ENCODE peak calls at places on chromosomes 6 and 20, in seven cellular contexts. E is cardiac fibroblast, R is heart right ventricle, V is fibroblast of pulmonary artery, Z is GM10248, O is PC-3, S is A549. C is an unnamed sample.

GRCh38 chr6:4459981-4460380 is 316.2 kb upstream of the CDYL start:
- DNase-seq in E (no peak), R (no peak), Z (no peak), O (no peak), S (no peak), V (no peak), C (no peak)

GRCh38 chr6:21987501-21987957 is 309.3 kb downstream of the PRL start:
- DNase-seq in Z (peak), O (peak), E (peak), S (peak), R (peak), V (peak), C (peak)

GRCh38 chr6:68447112-68447511 is 188.0 kb upstream of the ADGRB3 start:
- DNase-seq in Z (no peak), R (no peak), V (no peak), S (no peak), O (no peak), E (no peak), C (no peak)

GRCh38 chr6:99219788-99220187 is 129.7 kb downstream of the FAXC start:
- DNase-seq in S (peak), E (no peak), V (no peak), O (peak), R (no peak), Z (peak), C (no peak)

GRCh38 chr20:7691647-7692046 is 248.6 kb downstream of the HAO1 start:
- DNase-seq in Z (no peak), O (peak), S (no peak), V (no peak), R (no peak), E (no peak), C (no peak)

GRCh38 chr6:168636147-168636982 is 195.4 kb downstream of the SMOC2 start:
- DNase-seq in R (no peak), Z (no peak), V (no peak), E (no peak), S (no peak), O (no peak), C (no peak)

GRCh38 chr6:4575724-4576123 is 200.5 kb upstream of the CDYL start:
- DNase-seq in R (no peak), Z (no peak), O (no peak), S (no peak), E (no peak), V (no peak), C (no peak)

GRCh38 chr6:5850848-5851255 is 155.9 kb downstream of the NRN1 start:
- DNase-seq in R (no peak), S (no peak), O (no peak), E (no peak), Z (no peak), V (no peak), C (no peak)

GRCh38 chr20:39092733-39093410 is 130.7 kb downstream of the DHX35 start:
- DNase-seq in R (no peak), E (no peak), S (no peak), O (no peak), V (no peak), Z (no peak), C (no peak)

GRCh38 chr6:77633471-77633870 is 19.4 kb upstream of the MEI4 start:
- DNase-seq in E (no peak), Z (no peak), R (no peak), O (no peak), S (no peak), V (no peak), C (no peak)

GRCh38 chr6:138410048-138410735 is 6.2 kb downstream of the HEBP2 start:
- DNase-seq in Z (no peak), R (no peak), S (no peak), O (no peak), E (peak), V (peak), C (no peak)

GRCh38 chr20:22944062-22944461 is 91.0 kb upstream of the SSTR4 start:
- DNase-seq in S (no peak), E (peak), V (peak), Z (no peak), R (no peak), O (no peak), C (no peak)

GRCh38 chr6:41922154-41922553 is 855 bp downstream of the BYSL start:
- DNase-seq in E (no peak), S (no peak), V (no peak), O (no peak), Z (no peak), R (no peak), C (no peak)

GRCh38 chr6:146985111-146985510 is 219.1 kb upstream of the STXBP5 start:
- DNase-seq in Z (no peak), V (no peak), E (no peak), R (no peak), S (peak), O (peak), C (no peak)

GRCh38 chr6:36067374-36068011 is 39.9 kb downstream of the MAPK14 start:
- DNase-seq in Z (no peak), R (no peak), S (no peak), O (no peak), V (peak), E (peak), C (no peak)

GRCh38 chr6:87879144-87879861 is 168.3 kb upstream of the SPACA1 start:
- DNase-seq in S (no peak), O (no peak), E (no peak), R (no peak), Z (peak), V (no peak), C (no peak)

GRCh38 chr6:34248727-34249468 is at the start of gene SMIM29:
- DNase-seq in V (peak), O (peak), Z (peak), R (peak), E (peak), S (peak), C (peak)

GRCh38 chr6:136382676-136383075 is 93.0 kb upstream of the BCLAF1 start:
- DNase-seq in S (no peak), V (no peak), R (no peak), Z (no peak), E (no peak), O (no peak), C (no peak)

GRCh38 chr6:34717466-34717865 is 20.9 kb upstream of the ILRUN start:
- DNase-seq in S (no peak), V (no peak), O (peak), Z (no peak), R (no peak), E (no peak), C (no peak)

GRCh38 chr20:11302436-11302835 is 615.3 kb upstream of the BTBD3 start:
- DNase-seq in O (peak), S (no peak), R (no peak), E (no peak), Z (no peak), V (peak), C (no peak)

GRCh38 chr6:33313709-33314514 is at the start of gene TAPBP:
- DNase-seq in V (peak), E (peak), R (peak), O (peak), S (peak), Z (peak), C (peak)

GRCh38 chr6:154479388-154480143 is 30.9 kb downstream of the CNKSR3 start:
- DNase-seq in E (peak), O (no peak), Z (no peak), R (no peak), V (peak), S (no peak), C (no peak)

GRCh38 chr6:16711551-16712249 is 49.6 kb downstream of the ATXN1 start:
- DNase-seq in Z (no peak), V (no peak), E (no peak), S (peak), O (peak), R (no peak), C (no peak)

GRCh38 chr6:1605822-1606532 is 3.7 kb upstream of the FOXC1 start:
- DNase-seq in Z (peak), E (no peak), S (no peak), O (no peak), R (no peak), V (no peak), C (no peak)

GRCh38 chr20:57280221-57280620 is 13.8 kb upstream of the BMP7 start:
- DNase-seq in V (no peak), S (no peak), Z (no peak), E (no peak), O (no peak), R (no peak), C (no peak)

GRCh38 chr6:3516094-3516493 is 59.2 kb upstream of the SLC22A23 start:
- DNase-seq in E (no peak), R (no peak), Z (no peak), O (peak), S (peak), V (no peak), C (no peak)

GRCh38 chr20:3710703-3711417 is 1.5 kb downstream of the SIGLEC1 start:
- DNase-seq in S (peak), O (peak), E (peak), Z (peak), V (peak), R (peak), C (peak)

GRCh38 chr6:2127484-2127911 is 117.9 kb downstream of the GMDS start:
- DNase-seq in S (no peak), O (no peak), Z (peak), V (peak), R (peak), E (peak), C (peak)

DNA sequence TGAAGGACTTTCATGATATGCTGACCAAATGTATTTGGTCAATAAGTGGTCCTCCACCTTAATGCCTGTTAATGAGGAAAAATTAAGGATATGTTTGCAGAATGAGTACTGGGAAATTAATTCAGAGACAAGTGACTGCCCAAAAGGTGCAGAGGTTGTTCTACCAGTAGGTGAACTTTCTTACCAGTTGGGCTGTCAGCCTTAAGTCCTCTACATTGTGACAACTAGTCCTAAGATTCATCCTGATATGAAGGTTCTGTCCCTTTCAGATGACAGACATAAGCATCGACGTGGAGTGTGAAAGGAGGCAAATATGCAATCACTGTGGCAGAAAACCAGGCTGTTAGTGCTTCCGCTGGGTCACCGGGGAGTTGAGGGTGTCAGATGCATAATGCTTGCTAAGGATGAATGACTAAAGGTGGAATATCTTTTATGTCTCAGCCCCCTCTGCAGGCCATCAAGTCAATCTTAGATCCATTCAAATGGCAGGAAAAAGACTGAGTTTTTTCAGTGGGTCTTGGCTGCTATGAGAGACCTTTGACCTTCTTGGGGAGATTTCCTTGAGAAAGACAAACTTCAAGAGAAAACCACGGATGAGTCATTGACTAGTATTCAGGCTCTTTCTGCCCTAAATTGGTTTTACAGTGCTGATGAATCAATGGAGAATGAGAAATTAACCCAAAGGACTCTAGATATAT is 226.0 kb downstream of the TPBG start:
- DNase-seq in O (peak), E (peak), V (peak), R (no peak), Z (no peak), S (peak), C (no peak)
- TF ChIP-seq CTCF in O (peak), E (no peak), V (peak), R (no peak), Z (peak), S (peak), C (no peak)

DNA sequence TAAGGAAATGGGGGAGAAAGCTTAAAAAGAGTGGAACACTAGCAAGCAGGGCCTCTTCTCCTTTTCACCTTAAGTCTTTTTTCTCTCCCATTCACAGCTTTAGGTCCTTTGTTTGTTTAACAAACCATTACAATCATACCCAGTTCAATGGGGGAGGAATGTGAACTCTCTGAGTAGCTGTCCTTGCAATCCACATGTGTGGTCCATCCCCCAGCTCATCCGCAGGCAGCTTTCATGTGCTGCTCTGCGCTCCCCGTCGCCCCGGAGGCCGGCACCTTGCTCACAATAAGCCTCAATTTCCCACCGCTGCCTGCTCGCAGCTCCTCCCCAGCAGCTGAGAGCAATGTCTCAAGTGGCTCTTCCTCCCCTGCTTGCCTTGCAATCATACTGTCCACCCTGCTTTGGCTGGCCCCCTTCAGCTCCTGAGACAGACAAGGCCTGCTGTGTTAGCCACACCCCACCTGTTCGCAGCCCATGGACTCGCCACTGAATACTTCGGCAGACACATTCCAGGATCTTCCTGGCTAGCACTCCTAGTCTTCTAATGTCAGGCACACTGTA is 49.1 kb downstream of the PLAGL1 start:
- DNase-seq in V (no peak), Z (no peak), E (no peak), R (no peak), S (no peak), O (no peak), C (no peak)
- TF ChIP-seq CTCF in V (no peak), Z (no peak), E (no peak), R (no peak), S (no peak), O (no peak), C (no peak)

GRCh38 chr20:49675368-49676151 is 38.1 kb downstream of the B4GALT5 start:
- DNase-seq in S (peak), V (no peak), Z (peak), R (no peak), O (peak), E (no peak), C (no peak)

GRCh38 chr20:49672109-49672681 is 41.5 kb downstream of the B4GALT5 start:
- DNase-seq in O (no peak), E (no peak), S (no peak), R (no peak), Z (no peak), V (no peak), C (no peak)

GRCh38 chr20:49676581-49677291 is 36.9 kb downstream of the B4GALT5 start:
- DNase-seq in E (no peak), O (peak), Z (peak), R (no peak), V (peak), S (peak), C (peak)

GRCh38 chr20:49671429-49671828 is 42.2 kb downstream of the B4GALT5 start:
- DNase-seq in O (no peak), Z (no peak), E (no peak), S (no peak), R (no peak), V (no peak), C (no peak)

GRCh38 chr20:49674383-49675352 is 39.0 kb downstream of the B4GALT5 start:
- DNase-seq in O (peak), V (peak), S (peak), Z (no peak), E (peak), R (no peak), C (no peak)
- TF ChIP-seq CTCF in O (peak), V (no peak), S (no peak), Z (no peak), E (no peak), R (no peak), C (no peak)

GRCh38 chr6:105431226-105431625 is 28.3 kb upstream of the PREP start:
- DNase-seq in E (peak), V (peak), Z (peak), R (no peak), O (peak), S (peak), C (no peak)
- TF ChIP-seq CTCF in E (no peak), V (peak), Z (peak), R (peak), O (peak), S (peak), C (peak)

GRCh38 chr6:159473435-159473834 is 219.6 kb downstream of the SOD2 start:
- DNase-seq in E (no peak), Z (no peak), R (no peak), S (no peak), V (no peak), O (no peak), C (no peak)

GRCh38 chr6:159469449-159469848 is 223.6 kb downstream of the SOD2 start:
- DNase-seq in E (no peak), S (no peak), O (no peak), R (no peak), Z (no peak), V (no peak), C (no peak)

GRCh38 chr6:159470400-159470799 is 222.6 kb downstream of the SOD2 start:
- DNase-seq in V (no peak), E (no peak), O (no peak), R (no peak), S (no peak), Z (no peak), C (no peak)

GRCh38 chr6:159473844-159474243 is 219.2 kb downstream of the SOD2 start:
- DNase-seq in E (no peak), O (no peak), R (no peak), V (no peak), S (no peak), Z (no peak), C (no peak)
- TF ChIP-seq CTCF in E (no peak), O (no peak), R (no peak), V (no peak), S (no peak), Z (no peak), C (no peak)

GRCh38 chr6:44265003-44265842 is at the start of gene NFKBIE:
- DNase-seq in Z (peak), R (peak), E (peak), S (peak), O (peak), V (peak), C (peak)
- TF ChIP-seq CTCF in Z (peak), R (peak), E (no peak), S (peak), O (peak), V (peak), C (peak)

GRCh38 chr6:149961728-149962425 is 1.9 kb upstream of the ULBP1 start:
- DNase-seq in O (peak), E (peak), R (no peak), V (peak), Z (no peak), S (peak), C (no peak)
- TF ChIP-seq CTCF in O (peak), E (peak), R (no peak), V (peak), Z (no peak), S (no peak), C (no peak)

DNA sequence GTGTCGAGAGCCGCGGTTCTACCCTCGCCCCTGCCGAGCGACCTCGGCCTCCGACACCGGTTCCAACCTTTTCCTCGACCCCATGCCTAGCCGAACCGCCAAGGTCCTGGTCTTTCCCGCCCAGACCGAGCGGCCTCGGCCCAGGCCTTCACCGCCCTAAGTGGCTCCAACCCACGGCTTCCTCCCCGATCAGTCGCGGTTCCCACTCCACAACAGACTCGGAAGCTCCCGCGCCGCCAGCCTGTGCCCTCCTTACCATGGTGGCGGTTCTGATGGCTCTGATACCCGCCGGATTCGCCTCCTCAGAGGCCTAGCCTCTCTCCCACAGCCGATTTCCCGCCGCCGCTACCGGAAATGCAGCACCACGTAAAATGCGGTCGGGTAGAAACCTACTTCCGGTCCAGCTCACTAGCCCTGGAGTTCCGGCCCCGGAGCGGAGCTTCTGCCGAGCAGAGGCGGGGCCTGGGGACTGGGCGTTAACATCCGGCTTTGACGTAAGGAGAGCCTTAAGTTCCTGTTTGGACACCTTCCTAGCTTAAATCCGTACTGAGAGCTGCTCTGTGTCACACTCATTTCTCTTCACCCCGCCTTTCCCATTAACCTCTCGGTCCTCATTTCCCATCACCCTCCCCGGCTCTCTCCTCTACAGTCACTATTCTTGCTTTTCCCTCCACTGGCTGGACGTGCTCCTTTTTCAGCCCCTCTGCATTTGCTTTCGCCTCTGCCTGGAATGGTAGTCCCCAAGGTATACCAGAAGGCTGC is at the start of gene SNRPB:
- DNase-seq in S (peak), V (peak), O (peak), E (peak), R (peak), Z (peak), C (peak)
- TF ChIP-seq CTCF in S (no peak), V (no peak), O (no peak), E (no peak), R (no peak), Z (no peak), C (no peak)

GRCh38 chr6:83138758-83139157 is 54.3 kb downstream of the PGM3 start:
- DNase-seq in R (no peak), O (no peak), V (no peak), Z (no peak), E (no peak), S (no peak), C (no peak)

DNA sequence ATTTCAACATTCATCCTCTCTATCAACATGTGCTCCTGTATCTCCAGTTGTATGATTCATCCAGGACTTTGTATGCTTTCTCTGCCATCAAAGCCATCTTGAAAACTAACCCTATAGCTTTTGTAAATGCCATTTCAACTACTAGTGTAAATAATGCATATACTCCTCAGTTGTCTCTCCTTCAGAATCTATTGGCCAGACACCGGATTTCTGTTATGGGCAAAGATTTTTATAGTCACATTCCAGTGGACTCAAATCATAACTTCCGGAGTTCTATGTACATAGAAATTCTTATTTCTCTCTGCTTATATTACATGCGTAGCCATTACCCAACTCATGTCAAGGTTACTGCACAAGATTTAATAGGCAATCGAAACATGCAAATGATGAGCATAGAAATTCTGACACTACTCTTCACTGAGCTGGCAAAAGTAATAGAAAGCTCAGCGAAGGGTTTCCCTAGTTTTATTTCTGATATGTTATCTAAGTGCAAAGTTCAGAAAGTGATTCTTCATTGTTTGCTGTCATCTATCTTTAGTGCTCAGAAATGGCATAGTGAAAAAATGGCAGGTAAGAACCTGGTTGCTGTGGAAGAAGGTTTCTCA is 54.8 kb downstream of the PGM3 start:
- DNase-seq in R (no peak), O (peak), S (no peak), V (no peak), Z (no peak), E (no peak), C (no peak)
- TF ChIP-seq CTCF in R (no peak), O (no peak), S (no peak), V (no peak), Z (no peak), E (no peak), C (no peak)